ENCODE peak calls at places on chromosome 9, in four cellular contexts. G is K562, E is WTC11, V is H1. L is an unnamed sample.

GRCh38 chr9:129467739-129468666 is 152.9 kb downstream of the C9orf50 start:
- DNase-seq in G (no peak), E (no peak), V (no peak), L (no peak)

GRCh38 chr9:636931-637591 is 204.4 kb upstream of the DMRT1 start:
- DNase-seq in E (no peak), G (no peak), V (no peak), L (no peak)

GRCh38 chr9:133570681-133571080 is 36.2 kb downstream of the ADAMTSL2 start:
- DNase-seq in E (no peak), G (no peak), V (no peak), L (no peak)

GRCh38 chr9:128714586-128715435 is 9.1 kb downstream of the ZDHHC12 start:
- DNase-seq in E (peak), G (no peak), V (no peak), L (no peak)

GRCh38 chr9:81565609-81566008 is 123.7 kb downstream of the TLE1 start:
- DNase-seq in G (no peak), E (no peak), V (no peak), L (no peak)

GRCh38 chr9:18129809-18130334 is 344.1 kb upstream of the ADAMTSL1 start:
- DNase-seq in G (no peak), E (peak), V (no peak), L (no peak)

GRCh38 chr9:126756876-126757415 is 47.9 kb upstream of the ZBTB43 start:
- DNase-seq in V (no peak), G (no peak), E (no peak), L (peak)

GRCh38 chr9:82580921-82581320 is 482.0 kb downstream of the RASEF start:
- DNase-seq in G (no peak), V (no peak), E (no peak), L (no peak)

GRCh38 chr9:114273461-114273881 is 49.4 kb upstream of the ORM1 start:
- DNase-seq in V (no peak), E (peak), G (no peak), L (no peak)

GRCh38 chr9:32508728-32509127 is 17.3 kb downstream of the RIGI start:
- DNase-seq in E (no peak), G (no peak), V (no peak), L (no peak)

DNA sequence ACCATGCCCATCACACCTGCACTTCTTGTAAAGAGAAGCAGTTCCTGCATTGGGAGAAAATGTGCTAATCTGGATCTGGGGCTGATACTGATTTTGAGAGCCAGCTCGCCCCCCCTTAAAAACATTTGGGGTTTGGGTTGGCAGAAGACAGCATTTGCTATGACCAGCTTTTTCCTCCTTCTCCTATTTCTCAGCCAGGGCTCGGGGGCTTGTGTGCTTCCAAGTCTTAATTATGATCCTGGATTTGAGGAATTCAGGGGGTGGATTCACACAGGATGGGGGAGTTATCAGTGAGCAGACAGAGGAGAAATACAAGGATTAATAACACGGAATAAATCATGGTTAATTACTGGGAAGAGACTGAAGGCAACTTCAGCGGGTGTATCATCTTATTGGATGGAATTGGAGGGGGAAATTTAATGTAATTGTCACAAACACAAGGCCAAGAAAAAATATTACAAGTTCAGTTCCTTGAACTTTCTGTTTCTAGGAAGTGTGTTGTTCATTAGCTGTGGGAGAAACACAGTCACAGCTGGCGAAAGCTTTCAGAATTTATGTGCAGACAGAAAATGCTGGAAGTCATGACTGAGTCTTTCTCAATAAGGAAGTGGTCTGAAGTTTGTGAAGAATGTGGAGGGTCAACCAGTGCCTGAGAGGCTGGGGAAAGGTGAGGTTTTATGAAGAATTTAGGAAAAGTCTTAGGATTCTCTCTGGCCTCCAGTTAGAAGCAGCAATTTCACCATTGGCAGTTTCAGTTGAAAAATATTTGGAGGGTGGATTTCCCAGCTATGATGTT is 15.2 kb downstream of the C9orf152 start:
- DNase-seq in E (no peak), V (no peak), G (no peak), L (no peak)
- TF ChIP-seq TEAD4 in E (no peak), V (no peak), G (no peak), L (no peak)

GRCh38 chr9:116504893-116505480 is 182.1 kb upstream of the TRIM32 start:
- DNase-seq in G (no peak), E (no peak), V (no peak), L (no peak)
- TF ChIP-seq TEAD4 in G (no peak), E (no peak), V (no peak), L (no peak)

GRCh38 chr9:134724231-134724911 is 82.8 kb downstream of the COL5A1 start:
- DNase-seq in V (no peak), E (no peak), G (no peak), L (no peak)
- TF ChIP-seq TEAD4 in V (no peak), E (no peak), G (no peak), L (no peak)

GRCh38 chr9:4984171-4984570 is 901 bp upstream of the JAK2 start:
- DNase-seq in V (no peak), E (no peak), G (no peak), L (no peak)

GRCh38 chr9:4986783-4987182 is 1.7 kb downstream of the JAK2 start:
- DNase-seq in E (no peak), G (no peak), V (no peak), L (no peak)

GRCh38 chr9:4984571-4985375 is at the start of gene JAK2:
- DNase-seq in G (peak), V (peak), E (peak), L (peak)

GRCh38 chr9:4986291-4986690 is 1.2 kb downstream of the JAK2 start:
- DNase-seq in V (no peak), G (no peak), E (no peak), L (no peak)

DNA sequence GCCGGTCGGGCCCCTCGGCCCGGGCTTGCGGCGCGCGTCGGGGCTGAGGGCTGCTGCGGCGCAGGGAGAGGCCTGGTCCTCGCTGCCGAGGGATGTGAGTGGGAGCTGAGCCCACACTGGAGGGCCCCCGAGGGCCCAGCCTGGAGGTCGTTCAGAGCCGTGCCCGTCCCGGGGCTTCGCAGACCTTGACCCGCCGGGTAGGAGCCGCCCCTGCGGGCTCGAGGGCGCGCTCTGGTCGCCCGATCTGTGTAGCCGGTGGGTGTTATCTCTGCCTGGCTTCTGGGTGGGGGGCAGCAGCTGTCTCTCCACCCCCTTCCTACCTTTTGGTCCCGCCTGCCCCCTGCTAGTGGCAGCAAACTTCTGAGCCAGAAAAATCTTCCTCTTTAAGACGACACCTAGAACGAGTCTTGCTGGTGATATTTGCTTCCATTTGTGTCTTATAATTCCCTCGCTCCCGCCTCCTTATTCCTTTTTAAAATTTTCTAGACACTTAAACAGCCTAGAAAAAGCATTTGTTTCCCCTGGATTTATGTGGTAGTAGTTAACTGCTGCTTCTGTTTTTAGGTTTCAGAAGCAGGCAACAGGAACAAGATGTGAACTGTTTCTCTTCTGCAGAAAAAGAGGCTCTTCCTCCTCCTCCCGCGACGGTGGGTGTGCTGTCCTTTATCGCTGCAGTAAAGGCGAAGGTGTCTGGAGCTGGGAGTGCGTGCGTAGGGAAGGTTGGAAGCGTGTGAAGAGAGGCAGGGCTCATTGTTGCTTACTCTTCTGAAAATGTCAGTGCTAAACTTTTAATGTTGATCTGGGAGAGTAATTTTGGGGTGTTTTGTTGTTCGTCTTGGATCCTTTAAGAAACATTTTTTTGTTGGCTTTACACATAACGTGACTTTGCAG is 549 bp downstream of the JAK2 start:
- DNase-seq in G (peak), E (peak), V (no peak), L (no peak)
- TF ChIP-seq TEAD4 in G (no peak), E (no peak), V (no peak), L (no peak)

L was measured in SK-N-SH.